ENCODE peak calls at places on chromosomes 5 and 9, in eight cellular contexts. B is astrocyte of the spinal cord, A is GM13976, Q is A549, T is esophagus squamous epithelium, D is fibroblast of mammary gland, W is psoas muscle, E is left ventricle myocardium inferior. O is an unnamed sample.

GRCh38 chr5:102792705-102793104 is 37.6 kb downstream of the PAM start:
- DNase-seq in B (no peak), A (no peak), Q (peak), T (no peak), D (peak), W (no peak), E (no peak), O (peak)

GRCh38 chr9:128007566-128008138 is 26.9 kb upstream of the EEIG1 start:
- DNase-seq in B (peak), A (peak), Q (no peak), T (peak), D (peak), W (peak), E (peak), O (peak)

GRCh38 chr5:179763215-179763945 is 30.4 kb upstream of the LTC4S start:
- DNase-seq in B (peak), A (peak), Q (peak), T (no peak), D (peak), W (peak), E (peak), O (peak)

GRCh38 chr5:156497816-156498215 is 170.9 kb downstream of the SGCD start:
- DNase-seq in B (peak), A (no peak), Q (no peak), T (no peak), D (peak), W (no peak), E (no peak), O (no peak)

GRCh38 chr9:15499108-15499507 is 11.7 kb downstream of the PSIP1 start:
- DNase-seq in B (no peak), A (no peak), Q (no peak), T (no peak), D (no peak), W (no peak), E (no peak), O (no peak)

GRCh38 chr9:112945620-112946208 is 55.0 kb upstream of the SLC46A2 start:
- DNase-seq in B (no peak), A (no peak), Q (peak), T (no peak), D (no peak), W (no peak), E (no peak), O (no peak)

GRCh38 chr9:14433841-14434511 is 120.0 kb upstream of the NFIB start:
- DNase-seq in B (peak), A (no peak), Q (peak), T (no peak), D (peak), W (no peak), E (no peak), O (no peak)

GRCh38 chr5:1835431-1835830 is 34.2 kb downstream of the NDUFS6 start:
- DNase-seq in B (no peak), A (no peak), Q (no peak), T (no peak), D (no peak), W (no peak), E (no peak), O (no peak)

GRCh38 chr5:73793911-73794310 is 167.9 kb downstream of the ARHGEF28 start:
- DNase-seq in B (peak), A (no peak), Q (no peak), T (no peak), D (peak), W (no peak), E (no peak), O (no peak)

GRCh38 chr9:136588663-136589464 is 43.0 kb upstream of the NOTCH1 start:
- DNase-seq in B (no peak), A (peak), Q (no peak), T (no peak), D (no peak), W (no peak), E (no peak), O (no peak)

GRCh38 chr9:18325337-18326011 is 148.5 kb upstream of the ADAMTSL1 start:
- DNase-seq in B (no peak), A (no peak), Q (no peak), T (no peak), D (peak), W (no peak), E (no peak), O (no peak)

GRCh38 chr5:66718374-66718977 is 122.3 kb downstream of the MAST4 start:
- DNase-seq in B (no peak), A (no peak), Q (no peak), T (no peak), D (no peak), W (no peak), E (no peak), O (no peak)

GRCh38 chr5:54753034-54753433 is 232.4 kb downstream of the ESM1 start:
- DNase-seq in B (peak), A (peak), Q (no peak), T (no peak), D (peak), W (no peak), E (no peak), O (no peak)

GRCh38 chr9:83800236-83801033 is 17.1 kb downstream of the GKAP1 start:
- DNase-seq in B (no peak), A (no peak), Q (no peak), T (no peak), D (no peak), W (no peak), E (no peak), O (no peak)

DNA sequence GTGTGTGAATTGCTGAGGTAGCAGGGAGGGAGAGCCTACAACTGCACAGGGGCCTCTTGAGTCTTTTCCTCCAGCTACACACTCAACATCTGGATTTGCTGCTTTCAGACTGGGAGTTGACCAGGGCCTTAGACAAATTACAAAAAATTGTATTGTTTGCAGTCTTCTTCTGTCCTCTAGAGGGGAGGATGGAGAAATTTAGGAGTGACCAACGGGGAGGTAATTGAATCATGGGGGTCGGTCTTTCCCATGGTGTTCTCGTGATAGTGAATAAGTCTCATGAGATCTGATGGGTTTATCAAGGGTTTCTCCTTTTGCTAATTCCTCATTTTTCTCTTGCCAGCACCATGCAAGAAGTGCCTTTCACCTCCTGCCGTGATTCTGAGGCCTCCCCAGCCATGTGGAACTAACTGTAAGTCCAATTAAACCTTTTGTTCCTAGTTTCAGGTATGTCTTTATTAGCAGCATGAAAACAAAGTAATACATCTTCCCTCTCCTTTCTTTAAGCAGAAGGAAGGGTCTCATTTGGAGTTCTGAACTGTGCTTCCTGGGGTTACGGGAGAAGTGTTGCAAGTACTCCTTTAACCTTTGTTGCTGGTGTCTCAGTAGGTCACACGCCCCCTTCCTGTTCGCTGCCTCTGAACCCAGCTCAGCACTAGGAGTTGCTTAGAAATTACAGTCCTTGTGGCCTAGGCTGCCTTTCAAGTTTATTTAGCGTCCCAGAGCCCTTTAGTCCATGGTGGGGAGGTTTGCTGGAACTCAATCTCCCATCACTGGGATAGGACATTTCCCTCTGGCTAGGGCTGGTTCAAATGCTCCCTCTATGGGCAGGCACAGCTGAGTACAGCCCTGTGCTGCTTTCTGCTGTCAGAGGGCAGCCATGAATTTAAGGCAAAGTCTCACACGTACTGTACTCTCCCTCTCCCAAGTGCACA is 4.4 kb downstream of the IFNA8 start:
- DNase-seq in B (no peak), A (no peak), Q (no peak), T (no peak), D (no peak), W (no peak), E (no peak), O (no peak)
- TF ChIP-seq CTCF in B (peak), A (peak), Q (no peak), T (no peak), D (peak), W (no peak), E (no peak), O (peak)

GRCh38 chr9:96441798-96442445 is 8.0 kb upstream of the HABP4 start:
- DNase-seq in B (no peak), A (peak), Q (no peak), T (no peak), D (peak), W (no peak), E (no peak), O (peak)
- TF ChIP-seq CTCF in B (peak), A (peak), Q (peak), T (peak), D (peak), W (peak), E (peak), O (peak)

GRCh38 chr9:1875251-1875851 is 139.8 kb upstream of the SMARCA2 start:
- DNase-seq in B (no peak), A (no peak), Q (no peak), T (no peak), D (no peak), W (no peak), E (no peak), O (no peak)

GRCh38 chr9:1869843-1870242 is 145.3 kb upstream of the SMARCA2 start:
- DNase-seq in B (no peak), A (peak), Q (peak), T (no peak), D (peak), W (no peak), E (no peak), O (peak)

GRCh38 chr9:1875921-1876448 is 139.2 kb upstream of the SMARCA2 start:
- DNase-seq in B (no peak), A (peak), Q (no peak), T (no peak), D (no peak), W (no peak), E (no peak), O (no peak)

GRCh38 chr9:1870915-1871314 is 144.2 kb upstream of the SMARCA2 start:
- DNase-seq in B (no peak), A (no peak), Q (no peak), T (no peak), D (no peak), W (no peak), E (no peak), O (no peak)

GRCh38 chr9:1871486-1872181 is 143.5 kb upstream of the SMARCA2 start:
- DNase-seq in B (no peak), A (no peak), Q (no peak), T (no peak), D (no peak), W (no peak), E (no peak), O (no peak)
- TF ChIP-seq CTCF in B (no peak), A (no peak), Q (no peak), T (no peak), D (no peak), W (no peak), E (no peak), O (no peak)

GRCh38 chr5:92553326-92553725 is 1027.7 kb downstream of the NR2F1-AS1 start:
- DNase-seq in B (no peak), A (no peak), Q (no peak), T (no peak), D (no peak), W (no peak), E (no peak), O (no peak)
- TF ChIP-seq CTCF in B (no peak), A (no peak), Q (no peak), T (no peak), D (no peak), W (no peak), E (no peak), O (no peak)

DNA sequence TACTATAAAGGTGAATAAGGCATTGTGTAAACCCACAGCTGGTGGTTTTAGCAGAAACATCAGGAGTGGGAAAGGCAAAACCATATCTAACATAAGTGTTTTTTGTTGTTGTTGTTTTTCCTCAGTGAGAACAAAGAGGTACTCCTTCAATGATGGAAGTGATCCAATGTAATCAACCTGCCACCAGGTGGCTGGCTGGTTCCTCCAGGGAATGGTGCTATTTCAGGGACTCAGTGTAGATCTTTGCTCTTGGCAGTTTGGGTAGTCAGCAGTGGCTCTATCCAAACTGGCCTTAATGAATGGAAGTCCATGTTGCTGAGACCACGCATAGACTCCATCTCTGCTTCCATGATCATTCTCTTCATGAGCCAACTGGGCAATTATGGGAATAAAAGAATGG is 10.8 kb downstream of the DMRTA1 start:
- DNase-seq in B (no peak), A (no peak), Q (no peak), T (no peak), D (no peak), W (no peak), E (no peak), O (no peak)
- TF ChIP-seq CTCF in B (no peak), A (no peak), Q (no peak), T (no peak), D (no peak), W (no peak), E (no peak), O (no peak)